ENCODE peak calls at places on chromosomes 4 and X, in nine cellular contexts. Q, C, O, T, J, Y, F, B and A are unnamed samples.

GRCh38 chr4:4762909-4763814 is 96.3 kb upstream of the MSX1 start:
- DNase-seq in Q (peak), C (peak), O (no peak), T (peak), J (no peak), Y (peak), F (no peak), B (no peak), A (no peak)

GRCh38 chrX:40007746-40008705 is 89.7 kb downstream of the BCOR start:
- DNase-seq in Q (no peak), C (no peak), O (no peak), T (no peak), J (no peak), Y (no peak), F (no peak), B (no peak), A (no peak)

GRCh38 chr4:40530961-40531635 is 98.6 kb downstream of the RBM47 start:
- DNase-seq in Q (no peak), C (no peak), O (no peak), T (no peak), J (no peak), Y (no peak), F (no peak), B (no peak), A (no peak)

GRCh38 chr4:83959160-83959559 is 423.3 kb downstream of the GPAT3 start:
- DNase-seq in Q (no peak), C (no peak), O (no peak), T (no peak), J (no peak), Y (no peak), F (no peak), B (no peak), A (no peak)

GRCh38 chr4:81180916-81181315 is 34.1 kb downstream of the PRKG2 start:
- DNase-seq in Q (peak), C (no peak), O (peak), T (no peak), J (no peak), Y (no peak), F (no peak), B (no peak), A (no peak)

GRCh38 chrX:7946960-7947359 is 19.7 kb upstream of the PNPLA4 start:
- DNase-seq in Q (no peak), C (no peak), O (no peak), T (no peak), J (no peak), Y (no peak), F (no peak), B (no peak), A (no peak)

GRCh38 chr4:80184791-80185756 is 12.2 kb upstream of the PRDM8 start:
- DNase-seq in Q (no peak), C (no peak), O (peak), T (no peak), J (no peak), Y (no peak), F (no peak), B (no peak), A (no peak)

GRCh38 chrX:41471786-41472185 is 24.6 kb downstream of the NYX start:
- DNase-seq in Q (no peak), C (no peak), O (no peak), T (no peak), J (no peak), Y (no peak), F (no peak), B (no peak), A (no peak)

GRCh38 chr4:90357117-90357710 is 230.0 kb downstream of the CCSER1 start:
- DNase-seq in Q (peak), C (no peak), O (peak), T (peak), J (no peak), Y (peak), F (no peak), B (no peak), A (no peak)

GRCh38 chr4:11743236-11743635 is 314.5 kb upstream of the HS3ST1 start:
- DNase-seq in Q (no peak), C (no peak), O (no peak), T (no peak), J (no peak), Y (no peak), F (no peak), B (no peak), A (no peak)

GRCh38 chrX:1657367-1658082 is 42.7 kb downstream of the ASMT start:
- DNase-seq in Q (peak), C (no peak), O (peak), T (peak), J (no peak), Y (peak), F (no peak), B (peak), A (no peak)

GRCh38 chr4:161926033-161926828 is 237.6 kb downstream of the FSTL5 start:
- DNase-seq in Q (no peak), C (no peak), O (no peak), T (no peak), J (no peak), Y (no peak), F (no peak), B (no peak), A (no peak)

DNA sequence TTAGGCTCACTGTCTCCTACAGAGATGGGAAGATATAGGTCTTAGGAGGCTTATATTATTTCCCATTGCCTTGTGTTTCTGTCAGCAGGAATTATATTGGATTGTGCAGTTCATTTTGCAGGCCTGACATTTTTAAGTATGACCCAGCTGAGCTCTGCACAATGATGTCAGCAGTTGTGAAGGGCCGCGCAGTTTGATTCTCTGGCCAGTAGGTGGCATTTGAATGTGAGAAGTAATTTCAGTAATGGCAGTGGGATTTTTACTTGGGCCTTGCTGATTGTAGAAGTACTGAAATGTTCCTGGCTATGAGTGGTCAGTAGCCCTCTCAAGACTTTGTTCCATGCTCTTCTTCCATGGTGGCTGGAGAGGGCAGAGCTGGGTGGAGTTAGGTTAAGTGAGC is 247.2 kb upstream of the MTMR8 start:
- DNase-seq in Q (no peak), C (no peak), O (peak), T (no peak), J (no peak), Y (peak), F (no peak), B (no peak), A (no peak)
- TF ChIP-seq CTCF in Q (no peak), C (no peak), O (peak), T (no peak), J (no peak), Y (peak), F (no peak), B (no peak), A (peak)

DNA sequence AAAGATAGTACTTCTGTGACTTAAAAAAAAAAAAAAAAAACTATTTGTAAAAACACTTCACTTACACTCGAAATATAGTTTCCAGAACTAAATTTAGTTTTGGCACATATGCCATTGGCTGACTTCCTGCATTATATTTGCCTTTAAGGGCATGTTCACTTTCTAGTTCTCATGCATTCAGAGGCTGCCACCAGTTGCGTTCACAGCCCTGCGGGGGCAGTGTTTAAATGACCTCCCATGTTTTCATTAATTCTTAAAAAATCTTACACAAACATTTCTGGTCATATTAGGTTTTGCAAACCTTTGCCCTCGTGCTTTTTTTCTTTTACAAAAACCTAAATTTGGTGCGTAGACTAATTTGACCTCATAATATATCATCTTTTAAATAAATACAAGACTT is 12.5 kb upstream of the ARHGAP6 start:
- DNase-seq in Q (peak), C (no peak), O (no peak), T (no peak), J (no peak), Y (peak), F (no peak), B (no peak), A (no peak)
- TF ChIP-seq CTCF in Q (no peak), C (peak), O (peak), T (peak), J (no peak), Y (peak), F (peak), B (no peak), A (peak)

GRCh38 chr4:153521995-153522799 is 56.0 kb downstream of the TMEM131L start:
- DNase-seq in Q (no peak), C (no peak), O (no peak), T (no peak), J (no peak), Y (peak), F (no peak), B (peak), A (no peak)
- TF ChIP-seq CTCF in Q (no peak), C (no peak), O (no peak), T (no peak), J (no peak), Y (no peak), F (no peak), B (no peak), A (no peak)

DNA sequence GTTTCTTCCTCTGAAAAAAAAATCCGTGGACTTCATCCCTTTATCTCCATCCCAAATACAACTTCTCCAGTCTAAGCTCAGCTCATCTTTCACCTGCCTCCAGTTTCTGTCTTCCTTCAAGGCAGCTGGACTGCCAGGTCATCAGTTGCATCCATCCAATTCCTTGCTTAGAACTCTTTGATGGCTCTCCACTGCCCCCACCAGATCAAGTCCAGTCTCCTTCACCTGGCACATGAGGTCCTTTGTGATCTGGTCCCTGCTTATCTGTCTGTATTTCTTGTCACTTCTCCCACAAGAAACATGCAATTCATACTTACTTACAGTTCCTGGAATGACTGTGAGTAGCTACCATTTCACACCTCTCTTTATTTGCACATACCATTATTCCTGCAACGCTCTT is 33.8 kb downstream of the OTUD6A start:
- DNase-seq in Q (peak), C (no peak), O (peak), T (peak), J (no peak), Y (no peak), F (no peak), B (no peak), A (no peak)
- TF ChIP-seq CTCF in Q (peak), C (peak), O (peak), T (peak), J (no peak), Y (no peak), F (no peak), B (no peak), A (no peak)

GRCh38 chr4:27702710-27703431 is 842.2 kb downstream of the STIM2 start:
- DNase-seq in Q (peak), C (no peak), O (no peak), T (no peak), J (no peak), Y (peak), F (no peak), B (no peak), A (no peak)
- TF ChIP-seq CTCF in Q (no peak), C (peak), O (no peak), T (no peak), J (no peak), Y (peak), F (no peak), B (no peak), A (no peak)

GRCh38 chrX:6644411-6644810 is 109.5 kb upstream of the VCX3A start:
- DNase-seq in Q (no peak), C (no peak), O (no peak), T (no peak), J (no peak), Y (peak), F (no peak), B (no peak), A (no peak)
- TF ChIP-seq CTCF in Q (no peak), C (no peak), O (peak), T (no peak), J (no peak), Y (peak), F (no peak), B (no peak), A (peak)

GRCh38 chrX:69466546-69466945 is 37.6 kb upstream of the NALF2 start:
- DNase-seq in Q (no peak), C (no peak), O (no peak), T (no peak), J (no peak), Y (no peak), F (no peak), B (no peak), A (no peak)
- TF ChIP-seq CTCF in Q (no peak), C (no peak), O (no peak), T (no peak), J (no peak), Y (no peak), F (no peak), B (no peak), A (no peak)

GRCh38 chr4:138567696-138568095 is 325.5 kb upstream of the SLC7A11 start:
- DNase-seq in Q (no peak), C (no peak), O (no peak), T (peak), J (no peak), Y (no peak), F (no peak), B (no peak), A (no peak)

GRCh38 chr4:138573246-138573645 is 331.1 kb upstream of the SLC7A11 start:
- DNase-seq in Q (peak), C (no peak), O (peak), T (no peak), J (no peak), Y (no peak), F (no peak), B (no peak), A (no peak)

GRCh38 chr4:138577145-138577544 is 335.0 kb upstream of the SLC7A11 start:
- DNase-seq in Q (no peak), C (no peak), O (no peak), T (no peak), J (no peak), Y (no peak), F (no peak), B (no peak), A (no peak)

GRCh38 chr4:138576684-138577083 is 334.5 kb upstream of the SLC7A11 start:
- DNase-seq in Q (peak), C (no peak), O (peak), T (peak), J (no peak), Y (peak), F (no peak), B (no peak), A (no peak)

DNA sequence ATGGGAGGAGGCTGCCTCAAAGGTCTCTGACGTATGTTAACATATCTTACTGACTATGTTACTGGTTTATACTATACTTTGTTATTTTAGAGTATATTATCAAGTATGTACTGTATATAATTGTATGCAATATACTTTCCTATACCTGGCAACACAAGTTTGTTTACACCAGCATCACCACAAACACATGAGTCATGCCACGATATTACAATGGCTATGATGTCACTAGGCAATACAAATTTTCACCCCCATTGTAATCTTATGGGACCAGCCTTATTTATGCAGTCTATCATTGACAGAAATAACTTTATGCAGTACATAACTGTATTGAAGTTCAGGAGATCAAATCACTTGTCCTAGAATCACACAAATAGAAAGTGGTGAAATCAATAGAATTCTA is 329.9 kb upstream of the SLC7A11 start:
- DNase-seq in Q (no peak), C (no peak), O (peak), T (peak), J (no peak), Y (no peak), F (no peak), B (no peak), A (no peak)
- TF ChIP-seq CTCF in Q (no peak), C (no peak), O (no peak), T (no peak), J (no peak), Y (no peak), F (no peak), B (no peak), A (no peak)

GRCh38 chr4:111630705-111631104 is 514.5 kb upstream of the FAM241A start:
- DNase-seq in Q (peak), C (no peak), O (peak), T (peak), J (no peak), Y (no peak), F (no peak), B (no peak), A (no peak)
- TF ChIP-seq CTCF in Q (peak), C (peak), O (peak), T (peak), J (no peak), Y (no peak), F (peak), B (no peak), A (peak)